ENCODE peak calls at places on chromosomes 2 and 18, in four cellular contexts. H is HepG2, N is HCT116, O is SK-N-SH. U is an unnamed sample.

GRCh38 chr18:24080861-24081260 is 58.0 kb upstream of the CABYR start:
- DNase-seq in H (no peak), N (no peak), O (no peak), U (no peak)

GRCh38 chr2:203126971-203127370 is 111.8 kb upstream of the CYP20A1 start:
- DNase-seq in H (no peak), O (no peak), N (no peak), U (no peak)

GRCh38 chr2:178006710-178007109 is 65.9 kb downstream of the PDE11A start:
- DNase-seq in H (no peak), N (no peak), O (no peak), U (no peak)

GRCh38 chr18:33761363-33761762 is 183.3 kb downstream of the ASXL3 start:
- DNase-seq in H (no peak), N (no peak), O (peak; percentile 27), U (no peak)

GRCh38 chr18:31649449-31649848 is 34.9 kb downstream of the B4GALT6 start:
- DNase-seq in N (no peak), O (no peak), H (no peak), U (no peak)

GRCh38 chr2:185876234-185876633 is 137.6 kb downstream of the FSIP2 start:
- DNase-seq in N (no peak), O (no peak), H (no peak), U (no peak)

GRCh38 chr2:53463771-53464726 is 303.6 kb upstream of the CHAC2 start:
- DNase-seq in N (no peak), H (no peak), O (no peak), U (no peak)

GRCh38 chr18:48293954-48294893 is 115.0 kb downstream of the ZBTB7C start:
- DNase-seq in N (no peak), O (peak; percentile 70), H (no peak), U (no peak)

GRCh38 chr2:237512774-237513466 is 25.9 kb downstream of the MLPH start:
- DNase-seq in H (peak; percentile 92), O (peak; percentile 91), N (peak; percentile 76), U (peak; percentile 83)

GRCh38 chr2:10048501-10049171 is 5.3 kb downstream of the KLF11 start:
- DNase-seq in O (peak; percentile 82), N (peak; percentile 10), H (no peak), U (no peak)

GRCh38 chr2:149731112-149731511 is 143.5 kb upstream of the MMADHC start:
- DNase-seq in N (no peak), O (no peak), H (no peak), U (no peak)

GRCh38 chr2:62806231-62806630 is 100.7 kb downstream of the EHBP1 start:
- DNase-seq in N (no peak), O (no peak), H (no peak), U (no peak)

GRCh38 chr18:3611313-3612038 is 161.5 kb downstream of the TGIF1 start:
- DNase-seq in O (no peak), N (no peak), H (no peak), U (no peak)

GRCh38 chr18:45895339-45895738 is 69.9 kb downstream of the SIGLEC15 start:
- DNase-seq in N (no peak), O (no peak), H (no peak), U (no peak)

GRCh38 chr2:65164379-65165023 is 34.6 kb upstream of the RAB1A start:
- DNase-seq in O (no peak), N (no peak), H (no peak), U (no peak)

GRCh38 chr18:31206787-31207381 is 44.2 kb upstream of the DSC1 start:
- DNase-seq in N (peak; percentile 97), H (peak; percentile 86), O (peak; percentile 2), U (peak; percentile 27)

GRCh38 chr2:1976112-1976511 is 231.8 kb upstream of the PXDN start:
- DNase-seq in O (no peak), N (no peak), H (no peak), U (no peak)

GRCh38 chr2:134866498-134867099 is 28.2 kb downstream of the ACMSD start:
- DNase-seq in H (no peak), N (no peak), O (no peak), U (no peak)
- TF ChIP-seq ELF1 in H (no peak), N (no peak), O (no peak), U (no peak)

DNA sequence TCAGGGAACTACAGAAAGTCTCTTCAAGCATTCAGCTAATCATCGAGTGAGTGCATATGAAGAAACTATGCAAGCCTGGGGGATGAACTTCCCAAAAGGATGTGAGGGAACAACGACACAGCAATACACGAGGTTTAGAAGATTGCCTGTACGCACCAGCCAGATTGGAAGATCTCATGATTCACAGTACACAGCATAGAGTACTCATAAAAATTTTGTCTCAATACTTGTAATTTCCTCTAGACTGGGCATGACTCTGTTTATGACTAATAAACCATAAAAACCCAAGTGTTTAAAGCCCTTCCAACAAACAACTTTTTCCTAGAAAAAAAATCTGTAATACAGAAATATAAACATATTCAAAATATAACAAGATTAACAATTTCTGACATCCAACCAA is 279.7 kb downstream of the KCNJ3 start:
- DNase-seq in H (no peak), O (no peak), N (no peak), U (no peak)
- TF ChIP-seq ELF1 in H (no peak), O (no peak), N (no peak), U (no peak)

GRCh38 chr2:43525506-43525905 is 70.3 kb downstream of the THADA start:
- DNase-seq in N (no peak), O (no peak), H (no peak), U (no peak)

GRCh38 chr2:43522177-43522576 is 73.7 kb downstream of the THADA start:
- DNase-seq in N (no peak), H (no peak), O (peak; percentile 48), U (no peak)

GRCh38 chr2:43524180-43524965 is 71.5 kb downstream of the THADA start:
- DNase-seq in H (no peak), N (no peak), O (no peak), U (no peak)

GRCh38 chr2:43531251-43531650 is 64.6 kb downstream of the THADA start:
- DNase-seq in O (no peak), N (no peak), H (no peak), U (no peak)

DNA sequence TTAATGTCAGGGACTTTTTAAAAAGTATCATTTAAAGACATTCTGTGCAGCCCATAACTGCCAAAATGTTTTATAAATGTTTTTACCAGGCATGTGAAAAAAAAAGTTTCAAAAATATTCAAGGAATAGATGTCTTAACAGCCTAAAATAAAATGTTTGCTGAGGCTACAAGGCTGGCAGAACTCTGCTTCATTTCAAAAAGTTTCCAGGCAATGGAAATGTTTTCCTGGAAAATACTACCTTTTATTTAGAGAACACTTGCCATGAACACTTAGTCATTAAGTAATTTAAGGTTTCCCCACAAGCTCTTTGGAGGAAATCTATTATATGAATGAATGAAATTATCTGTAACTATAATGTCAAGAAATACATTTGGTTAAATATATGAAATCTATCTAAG is 68.8 kb downstream of the THADA start:
- DNase-seq in H (no peak), N (no peak), O (no peak), U (no peak)
- TF ChIP-seq ELF1 in H (no peak), N (no peak), O (no peak), U (no peak)

GRCh38 chr2:85887566-85888019 is 1.2 kb downstream of the ST3GAL5 start:
- DNase-seq in N (no peak), O (peak; percentile 52), H (no peak), U (peak; percentile 38)

GRCh38 chr2:85889648-85890281 is 975 bp upstream of the ST3GAL5 start:
- DNase-seq in H (no peak), N (no peak), O (no peak), U (no peak)

GRCh38 chr2:85888020-85888744 is 608 bp downstream of the ST3GAL5 start:
- DNase-seq in H (no peak), O (peak; percentile 46), N (no peak), U (no peak)

GRCh38 chr2:85890522-85891176 is 1.9 kb upstream of the ST3GAL5 start:
- DNase-seq in H (no peak), O (no peak), N (no peak), U (peak; percentile 53)

GRCh38 chr2:85888745-85889647 is at the start of gene ST3GAL5:
- DNase-seq in O (peak; percentile 97), H (peak; percentile 73), N (peak; percentile 67), U (peak; percentile 98)
- TF ChIP-seq ELF1 in O (no peak), H (no peak), N (no peak), U (no peak)

GRCh38 chr2:26463252-26464207 is 14.4 kb downstream of the OTOF start:
- DNase-seq in O (peak; percentile 55), H (peak; percentile 76), N (no peak), U (no peak)
- TF ChIP-seq ELF1 in O (no peak), H (no peak), N (no peak), U (no peak)

GRCh38 chr2:205405752-205406151 is 276.5 kb upstream of the NRP2 start:
- DNase-seq in O (no peak), N (no peak), H (no peak), U (no peak)

GRCh38 chr2:205411558-205411957 is 270.7 kb upstream of the NRP2 start:
- DNase-seq in N (no peak), O (no peak), H (no peak), U (no peak)

GRCh38 chr2:205407984-205408383 is 274.3 kb upstream of the NRP2 start:
- DNase-seq in N (no peak), H (no peak), O (peak; percentile 21), U (no peak)

GRCh38 chr2:205409403-205409802 is 272.9 kb upstream of the NRP2 start:
- DNase-seq in N (no peak), H (no peak), O (no peak), U (no peak)

GRCh38 chr2:205408690-205409089 is 273.6 kb upstream of the NRP2 start:
- DNase-seq in O (peak; percentile 12), N (no peak), H (no peak), U (no peak)
- TF ChIP-seq ELF1 in O (no peak), N (no peak), H (no peak), U (no peak)

GRCh38 chr2:180679693-180680092 is 300.7 kb upstream of the UBE2E3 start:
- DNase-seq in H (no peak), O (no peak), N (no peak), U (no peak)
- TF ChIP-seq ELF1 in H (no peak), O (no peak), N (no peak), U (no peak)